ENCODE peak calls at places on chromosomes 12 and 14, in six cellular contexts. One of them, this sample, is unnamed.

GRCh38 chr14:99023371-99023770 is 248.6 kb downstream of the BCL11B start:
- DNase-seq in astrocyte of the spinal cord: no peak
- DNase-seq in A673: no peak
- DNase-seq in GM13977: no peak
- DNase-seq in chondrocyte: no peak
- DNase-seq in left ventricle myocardium inferior: no peak
- DNase-seq in this sample: no peak

GRCh38 chr12:54220092-54220557 is 31.3 kb upstream of the SMUG1 start:
- DNase-seq in astrocyte of the spinal cord: peak
- DNase-seq in A673: peak
- DNase-seq in GM13977: peak
- DNase-seq in chondrocyte: no peak
- DNase-seq in left ventricle myocardium inferior: peak
- DNase-seq in this sample: peak

GRCh38 chr12:76706099-76706498 is 57.8 kb upstream of the ZDHHC17 start:
- DNase-seq in astrocyte of the spinal cord: no peak
- DNase-seq in A673: no peak
- DNase-seq in GM13977: no peak
- DNase-seq in chondrocyte: no peak
- DNase-seq in left ventricle myocardium inferior: no peak
- DNase-seq in this sample: no peak

GRCh38 chr12:6192604-6193380 is 7.4 kb upstream of the CD9 start:
- DNase-seq in astrocyte of the spinal cord: no peak
- DNase-seq in A673: no peak
- DNase-seq in GM13977: no peak
- DNase-seq in chondrocyte: peak
- DNase-seq in left ventricle myocardium inferior: no peak
- DNase-seq in this sample: no peak

GRCh38 chr14:96804821-96805374 is 7.7 kb downstream of the VRK1 start:
- DNase-seq in astrocyte of the spinal cord: no peak
- DNase-seq in A673: no peak
- DNase-seq in GM13977: no peak
- DNase-seq in chondrocyte: no peak
- DNase-seq in left ventricle myocardium inferior: no peak
- DNase-seq in this sample: no peak

GRCh38 chr12:47816646-47817271 is 2.9 kb downstream of the HDAC7 start:
- DNase-seq in astrocyte of the spinal cord: no peak
- DNase-seq in A673: no peak
- DNase-seq in GM13977: no peak
- DNase-seq in chondrocyte: peak
- DNase-seq in left ventricle myocardium inferior: no peak
- DNase-seq in this sample: no peak

GRCh38 chr14:63923422-63923752 is 70.6 kb downstream of the SYNE2 start:
- DNase-seq in astrocyte of the spinal cord: no peak
- DNase-seq in A673: no peak
- DNase-seq in GM13977: no peak
- DNase-seq in chondrocyte: no peak
- DNase-seq in left ventricle myocardium inferior: no peak
- DNase-seq in this sample: no peak

GRCh38 chr12:85279449-85280137 is 427 bp upstream of the ALX1 start:
- DNase-seq in astrocyte of the spinal cord: peak
- DNase-seq in A673: no peak
- DNase-seq in GM13977: no peak
- DNase-seq in chondrocyte: peak
- DNase-seq in left ventricle myocardium inferior: peak
- DNase-seq in this sample: no peak

GRCh38 chr12:19436931-19437330 is 2.4 kb upstream of the AEBP2 start:
- DNase-seq in astrocyte of the spinal cord: no peak
- DNase-seq in A673: no peak
- DNase-seq in GM13977: no peak
- DNase-seq in chondrocyte: no peak
- DNase-seq in left ventricle myocardium inferior: no peak
- DNase-seq in this sample: no peak

GRCh38 chr14:76261371-76261811 is 109.7 kb downstream of the GPATCH2L start:
- DNase-seq in astrocyte of the spinal cord: peak
- DNase-seq in A673: no peak
- DNase-seq in GM13977: no peak
- DNase-seq in chondrocyte: no peak
- DNase-seq in left ventricle myocardium inferior: no peak
- DNase-seq in this sample: no peak

GRCh38 chr12:7638764-7639570 is 26.7 kb downstream of the APOBEC1 start:
- DNase-seq in astrocyte of the spinal cord: peak
- DNase-seq in A673: peak
- DNase-seq in GM13977: peak
- DNase-seq in chondrocyte: no peak
- DNase-seq in left ventricle myocardium inferior: peak
- DNase-seq in this sample: peak

GRCh38 chr12:7645395-7646177 is 20.1 kb downstream of the APOBEC1 start:
- DNase-seq in astrocyte of the spinal cord: peak
- DNase-seq in A673: peak
- DNase-seq in GM13977: peak
- DNase-seq in chondrocyte: no peak
- DNase-seq in left ventricle myocardium inferior: no peak
- DNase-seq in this sample: no peak

GRCh38 chr12:7642287-7642686 is 23.4 kb downstream of the APOBEC1 start:
- DNase-seq in astrocyte of the spinal cord: no peak
- DNase-seq in A673: no peak
- DNase-seq in GM13977: no peak
- DNase-seq in chondrocyte: no peak
- DNase-seq in left ventricle myocardium inferior: no peak
- DNase-seq in this sample: no peak

GRCh38 chr12:7646178-7646475 is 19.6 kb downstream of the APOBEC1 start:
- DNase-seq in astrocyte of the spinal cord: no peak
- DNase-seq in A673: no peak
- DNase-seq in GM13977: no peak
- DNase-seq in chondrocyte: no peak
- DNase-seq in left ventricle myocardium inferior: no peak
- DNase-seq in this sample: no peak

DNA sequence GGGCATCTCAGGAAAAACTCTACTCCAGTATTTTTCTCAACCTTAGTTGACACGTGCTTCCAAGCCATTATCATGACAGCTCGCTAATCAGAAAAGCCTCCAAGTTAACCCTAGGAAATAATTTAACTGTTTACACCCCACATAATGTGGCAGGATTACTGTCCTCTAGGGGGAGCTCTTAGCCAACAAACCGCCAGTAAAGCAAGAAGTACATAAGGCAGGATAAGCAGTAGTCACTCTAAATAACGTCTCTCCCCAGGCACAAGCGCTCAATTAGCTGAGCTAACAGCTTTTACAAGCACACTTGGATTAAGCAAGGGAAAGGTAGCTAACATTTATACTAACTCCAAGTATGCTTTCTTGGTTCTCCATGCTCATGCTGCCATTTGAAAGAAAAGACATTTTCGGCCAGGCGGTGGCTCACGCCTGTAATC is 22.8 kb downstream of the APOBEC1 start:
- DNase-seq in astrocyte of the spinal cord: no peak
- DNase-seq in A673: peak
- DNase-seq in GM13977: no peak
- DNase-seq in chondrocyte: no peak
- DNase-seq in left ventricle myocardium inferior: no peak
- DNase-seq in this sample: peak
- TF ChIP-seq CTCF in astrocyte of the spinal cord: peak
- TF ChIP-seq CTCF in A673: peak
- TF ChIP-seq CTCF in GM13977: peak
- TF ChIP-seq CTCF in chondrocyte: peak
- TF ChIP-seq CTCF in left ventricle myocardium inferior: peak
- TF ChIP-seq CTCF in this sample: no peak

DNA sequence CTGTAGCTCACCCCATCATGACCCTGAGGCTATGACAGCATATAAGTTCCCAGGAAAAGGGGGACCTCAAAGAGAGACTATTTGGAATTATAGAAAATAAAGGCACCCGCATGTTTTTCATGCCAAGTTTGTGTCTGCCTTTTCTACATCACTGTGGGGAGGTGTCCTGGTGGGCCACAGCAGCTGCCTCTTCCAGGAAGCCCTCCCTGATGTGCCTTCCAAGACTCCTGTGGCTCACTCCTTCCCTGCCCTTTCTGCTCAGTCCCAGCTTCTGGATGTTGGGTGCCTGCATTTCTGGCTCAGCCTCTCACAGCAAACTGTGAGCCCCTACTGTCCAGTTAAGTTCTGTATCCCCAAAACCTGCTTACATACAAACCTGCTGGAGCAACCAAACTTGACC is 36.3 kb upstream of the BEGAIN start:
- DNase-seq in astrocyte of the spinal cord: no peak
- DNase-seq in A673: no peak
- DNase-seq in GM13977: no peak
- DNase-seq in chondrocyte: no peak
- DNase-seq in left ventricle myocardium inferior: no peak
- DNase-seq in this sample: no peak
- TF ChIP-seq CTCF in astrocyte of the spinal cord: no peak
- TF ChIP-seq CTCF in A673: no peak
- TF ChIP-seq CTCF in GM13977: no peak
- TF ChIP-seq CTCF in chondrocyte: no peak
- TF ChIP-seq CTCF in left ventricle myocardium inferior: no peak
- TF ChIP-seq CTCF in this sample: no peak

GRCh38 chr14:104639889-104640548 is 35.4 kb upstream of the TMEM179 start:
- DNase-seq in astrocyte of the spinal cord: peak
- DNase-seq in A673: peak
- DNase-seq in GM13977: peak
- DNase-seq in chondrocyte: peak
- DNase-seq in left ventricle myocardium inferior: peak
- DNase-seq in this sample: peak

GRCh38 chr14:104642540-104642868 is 37.9 kb upstream of the TMEM179 start:
- DNase-seq in astrocyte of the spinal cord: no peak
- DNase-seq in A673: no peak
- DNase-seq in GM13977: peak
- DNase-seq in chondrocyte: peak
- DNase-seq in left ventricle myocardium inferior: no peak
- DNase-seq in this sample: no peak

GRCh38 chr14:104643306-104643705 is 38.7 kb upstream of the TMEM179 start:
- DNase-seq in astrocyte of the spinal cord: no peak
- DNase-seq in A673: no peak
- DNase-seq in GM13977: no peak
- DNase-seq in chondrocyte: peak
- DNase-seq in left ventricle myocardium inferior: no peak
- DNase-seq in this sample: no peak

GRCh38 chr14:104640681-104641080 is 36.1 kb upstream of the TMEM179 start:
- DNase-seq in astrocyte of the spinal cord: no peak
- DNase-seq in A673: no peak
- DNase-seq in GM13977: peak
- DNase-seq in chondrocyte: no peak
- DNase-seq in left ventricle myocardium inferior: no peak
- DNase-seq in this sample: no peak

GRCh38 chr14:104641753-104642539 is 37.4 kb upstream of the TMEM179 start:
- DNase-seq in astrocyte of the spinal cord: no peak
- DNase-seq in A673: no peak
- DNase-seq in GM13977: no peak
- DNase-seq in chondrocyte: peak
- DNase-seq in left ventricle myocardium inferior: no peak
- DNase-seq in this sample: no peak
- TF ChIP-seq CTCF in astrocyte of the spinal cord: no peak
- TF ChIP-seq CTCF in A673: no peak
- TF ChIP-seq CTCF in GM13977: no peak
- TF ChIP-seq CTCF in chondrocyte: no peak
- TF ChIP-seq CTCF in left ventricle myocardium inferior: no peak
- TF ChIP-seq CTCF in this sample: no peak

GRCh38 chr12:86551146-86551571 is 295.0 kb upstream of the MGAT4C start:
- DNase-seq in astrocyte of the spinal cord: no peak
- DNase-seq in A673: no peak
- DNase-seq in GM13977: no peak
- DNase-seq in chondrocyte: no peak
- DNase-seq in left ventricle myocardium inferior: peak
- DNase-seq in this sample: no peak
- TF ChIP-seq CTCF in astrocyte of the spinal cord: no peak
- TF ChIP-seq CTCF in A673: no peak
- TF ChIP-seq CTCF in GM13977: no peak
- TF ChIP-seq CTCF in chondrocyte: no peak
- TF ChIP-seq CTCF in left ventricle myocardium inferior: no peak
- TF ChIP-seq CTCF in this sample: no peak

DNA sequence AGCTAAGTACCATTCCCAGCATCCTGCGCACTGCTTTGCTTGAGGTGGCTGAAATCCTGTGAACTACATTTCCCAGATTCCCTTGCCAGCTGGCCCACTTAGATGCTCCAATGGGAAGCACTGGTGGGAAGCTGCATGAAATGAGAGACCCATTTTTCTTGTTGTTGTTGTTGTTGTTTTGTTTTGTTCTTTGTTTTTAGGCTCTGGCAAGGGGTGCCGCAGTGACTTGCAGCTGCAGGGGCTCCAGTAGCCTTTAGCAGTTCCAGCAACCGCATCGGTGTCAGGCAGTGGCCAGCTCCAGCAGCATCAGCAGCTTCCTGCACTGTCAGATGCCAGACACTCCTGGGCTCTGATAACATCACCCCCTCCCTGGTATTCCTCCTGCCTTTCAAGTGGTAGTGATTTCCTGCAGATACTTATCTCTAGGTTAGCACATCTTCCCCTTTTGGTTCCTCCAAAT is 8.8 kb upstream of the EGLN3 start:
- DNase-seq in astrocyte of the spinal cord: no peak
- DNase-seq in A673: no peak
- DNase-seq in GM13977: no peak
- DNase-seq in chondrocyte: no peak
- DNase-seq in left ventricle myocardium inferior: no peak
- DNase-seq in this sample: no peak
- TF ChIP-seq CTCF in astrocyte of the spinal cord: no peak
- TF ChIP-seq CTCF in A673: no peak
- TF ChIP-seq CTCF in GM13977: no peak
- TF ChIP-seq CTCF in chondrocyte: no peak
- TF ChIP-seq CTCF in left ventricle myocardium inferior: no peak
- TF ChIP-seq CTCF in this sample: no peak

DNA sequence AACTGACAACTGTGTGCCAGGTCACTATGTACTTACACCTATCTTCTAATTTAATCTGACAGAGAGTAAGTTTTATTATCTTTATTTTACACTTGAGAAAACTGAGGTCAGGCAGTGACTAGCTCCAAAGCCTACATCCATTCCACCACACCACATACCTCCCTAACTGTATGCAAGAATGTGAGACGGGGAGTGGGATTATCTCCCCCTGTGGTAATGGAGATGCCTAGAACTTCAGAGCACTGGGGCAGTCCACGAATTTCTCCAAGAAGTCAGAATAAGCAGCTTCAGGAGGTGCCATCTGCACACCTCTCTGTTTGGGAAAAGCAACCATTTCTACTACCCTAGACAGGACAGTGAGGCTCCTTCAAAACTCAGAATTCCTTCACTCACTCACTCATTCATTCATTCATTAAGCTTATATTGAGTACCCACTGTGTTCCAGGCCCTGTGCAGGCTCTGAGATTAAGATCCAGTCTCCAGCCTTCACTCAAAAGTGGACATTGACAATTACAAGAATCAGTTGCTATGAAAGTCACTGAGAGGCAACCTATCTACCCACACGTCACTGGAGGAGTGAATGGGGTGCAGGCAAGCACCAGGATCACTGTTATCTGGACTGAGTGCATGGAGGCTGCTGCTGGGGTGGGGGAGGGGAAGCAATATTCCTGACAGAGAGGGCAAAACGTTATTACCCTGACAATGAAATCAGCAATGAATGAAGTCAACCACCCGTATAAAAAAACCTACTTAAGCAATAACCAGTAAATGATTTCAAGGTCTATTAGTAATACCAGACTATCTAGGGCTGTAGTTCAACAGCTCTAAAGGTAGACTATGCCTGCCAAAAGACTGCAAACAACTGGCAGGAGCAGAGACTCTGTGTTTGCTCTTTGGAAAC is 18.0 kb downstream of the SLC7A7 start:
- DNase-seq in astrocyte of the spinal cord: no peak
- DNase-seq in A673: no peak
- DNase-seq in GM13977: no peak
- DNase-seq in chondrocyte: no peak
- DNase-seq in left ventricle myocardium inferior: no peak
- DNase-seq in this sample: no peak
- TF ChIP-seq CTCF in astrocyte of the spinal cord: no peak
- TF ChIP-seq CTCF in A673: no peak
- TF ChIP-seq CTCF in GM13977: no peak
- TF ChIP-seq CTCF in chondrocyte: no peak
- TF ChIP-seq CTCF in left ventricle myocardium inferior: no peak
- TF ChIP-seq CTCF in this sample: no peak